ENCODE peak calls at places on chromosome 19, in six cellular contexts. One of them, this sample, is unnamed.

GRCh38 chr19:5953680-5954213 is 24.2 kb downstream of the RANBP3 start:
- ATAC-seq in A549: no peak
- ATAC-seq in K562: peak; percentile 65
- ATAC-seq in GM12878: no peak
- ATAC-seq in upper lobe of left lung: no peak
- ATAC-seq in HepG2: no peak
- ATAC-seq in this sample: no peak

GRCh38 chr19:46283771-46284170 is 13.1 kb upstream of the HIF3A start:
- ATAC-seq in A549: no peak
- ATAC-seq in K562: no peak
- ATAC-seq in GM12878: no peak
- ATAC-seq in upper lobe of left lung: no peak
- ATAC-seq in HepG2: no peak
- ATAC-seq in this sample: peak; percentile 57

GRCh38 chr19:40862785-40863184 is 12.5 kb upstream of the CYP2A6 start:
- ATAC-seq in A549: no peak
- ATAC-seq in K562: no peak
- ATAC-seq in GM12878: no peak
- ATAC-seq in upper lobe of left lung: no peak
- ATAC-seq in HepG2: no peak
- ATAC-seq in this sample: no peak

GRCh38 chr19:33460221-33460908 is 61.2 kb downstream of the PEPD start:
- ATAC-seq in A549: peak; percentile 9
- ATAC-seq in K562: no peak
- ATAC-seq in GM12878: no peak
- ATAC-seq in upper lobe of left lung: no peak
- ATAC-seq in HepG2: no peak
- ATAC-seq in this sample: no peak

GRCh38 chr19:633786-634639 is 676 bp upstream of the POLRMT start:
- ATAC-seq in A549: no peak
- ATAC-seq in K562: no peak
- ATAC-seq in GM12878: no peak
- ATAC-seq in upper lobe of left lung: peak; percentile 4
- ATAC-seq in HepG2: no peak
- ATAC-seq in this sample: peak; percentile 4

GRCh38 chr19:39949026-39949747 is 14.8 kb upstream of the FCGBP start:
- ATAC-seq in A549: no peak
- ATAC-seq in K562: no peak
- ATAC-seq in GM12878: no peak
- ATAC-seq in upper lobe of left lung: no peak
- ATAC-seq in HepG2: no peak
- ATAC-seq in this sample: no peak

GRCh38 chr19:55157064-55157908 is at the start of gene TNNI3:
- ATAC-seq in A549: no peak
- ATAC-seq in K562: no peak
- ATAC-seq in GM12878: no peak
- ATAC-seq in upper lobe of left lung: no peak
- ATAC-seq in HepG2: no peak
- ATAC-seq in this sample: no peak

GRCh38 chr19:29389495-29389894 is 136.3 kb upstream of the VSTM2B start:
- ATAC-seq in A549: no peak
- ATAC-seq in K562: no peak
- ATAC-seq in GM12878: no peak
- ATAC-seq in upper lobe of left lung: no peak
- ATAC-seq in HepG2: no peak
- ATAC-seq in this sample: no peak

GRCh38 chr19:40006273-40006691 is 9.4 kb downstream of the ZNF546 start:
- ATAC-seq in A549: no peak
- ATAC-seq in K562: peak; percentile 73
- ATAC-seq in GM12878: no peak
- ATAC-seq in upper lobe of left lung: no peak
- ATAC-seq in HepG2: no peak
- ATAC-seq in this sample: no peak

GRCh38 chr19:16160445-16160942 is 12.8 kb downstream of the CIB3 start:
- ATAC-seq in A549: no peak
- ATAC-seq in K562: no peak
- ATAC-seq in GM12878: peak; percentile 54
- ATAC-seq in upper lobe of left lung: no peak
- ATAC-seq in HepG2: no peak
- ATAC-seq in this sample: no peak

GRCh38 chr19:31883299-31883990 is 462.0 kb upstream of the ZNF507 start:
- ATAC-seq in A549: no peak
- ATAC-seq in K562: no peak
- ATAC-seq in GM12878: no peak
- ATAC-seq in upper lobe of left lung: no peak
- ATAC-seq in HepG2: no peak
- ATAC-seq in this sample: no peak

GRCh38 chr19:32692727-32693061 is 1.1 kb downstream of the NUDT19 start:
- ATAC-seq in A549: peak; percentile 13
- ATAC-seq in K562: peak; percentile 26
- ATAC-seq in GM12878: peak; percentile 16
- ATAC-seq in upper lobe of left lung: peak; percentile 14
- ATAC-seq in HepG2: no peak
- ATAC-seq in this sample: no peak

GRCh38 chr19:30173593-30174356 is 198.4 kb upstream of the ZNF536 start:
- ATAC-seq in A549: no peak
- ATAC-seq in K562: no peak
- ATAC-seq in GM12878: no peak
- ATAC-seq in upper lobe of left lung: no peak
- ATAC-seq in HepG2: no peak
- ATAC-seq in this sample: no peak

GRCh38 chr19:45515081-45515624 is 7.9 kb downstream of the VASP start:
- ATAC-seq in A549: no peak
- ATAC-seq in K562: peak; percentile 69
- ATAC-seq in GM12878: peak; percentile 69
- ATAC-seq in upper lobe of left lung: peak; percentile 83
- ATAC-seq in HepG2: peak; percentile 24
- ATAC-seq in this sample: peak; percentile 67

GRCh38 chr19:15010497-15011255 is 31.0 kb upstream of the SLC1A6 start:
- ATAC-seq in A549: no peak
- ATAC-seq in K562: no peak
- ATAC-seq in GM12878: no peak
- ATAC-seq in upper lobe of left lung: peak; percentile 12
- ATAC-seq in HepG2: no peak
- ATAC-seq in this sample: no peak

GRCh38 chr19:726993-727956 is 18.5 kb downstream of the PALM start:
- ATAC-seq in A549: peak; percentile 43
- ATAC-seq in K562: no peak
- ATAC-seq in GM12878: no peak
- ATAC-seq in upper lobe of left lung: peak; percentile 20
- ATAC-seq in HepG2: peak; percentile 48
- ATAC-seq in this sample: peak; percentile 12

GRCh38 chr19:44582581-44583265 is 30.6 kb upstream of the IGSF23 start:
- ATAC-seq in A549: peak; percentile 44
- ATAC-seq in K562: peak; percentile 84
- ATAC-seq in GM12878: no peak
- ATAC-seq in upper lobe of left lung: no peak
- ATAC-seq in HepG2: peak; percentile 67
- ATAC-seq in this sample: no peak

GRCh38 chr19:5075603-5076002 is 106.7 kb downstream of the KDM4B start:
- ATAC-seq in A549: no peak
- ATAC-seq in K562: no peak
- ATAC-seq in GM12878: no peak
- ATAC-seq in upper lobe of left lung: no peak
- ATAC-seq in HepG2: no peak
- ATAC-seq in this sample: no peak

GRCh38 chr19:44722131-44723121 is 23.5 kb downstream of the CEACAM16 start:
- ATAC-seq in A549: no peak
- ATAC-seq in K562: no peak
- ATAC-seq in GM12878: peak; percentile 52
- ATAC-seq in upper lobe of left lung: no peak
- ATAC-seq in HepG2: no peak
- ATAC-seq in this sample: no peak

GRCh38 chr19:42149447-42150202 is 17.4 kb upstream of the POU2F2 start:
- ATAC-seq in A549: peak; percentile 10
- ATAC-seq in K562: no peak
- ATAC-seq in GM12878: peak; percentile 48
- ATAC-seq in upper lobe of left lung: no peak
- ATAC-seq in HepG2: no peak
- ATAC-seq in this sample: no peak

GRCh38 chr19:28534740-28535351 is 678.1 kb downstream of the UQCRFS1 start:
- ATAC-seq in A549: no peak
- ATAC-seq in K562: peak; percentile 31
- ATAC-seq in GM12878: no peak
- ATAC-seq in upper lobe of left lung: no peak
- ATAC-seq in HepG2: no peak
- ATAC-seq in this sample: no peak

GRCh38 chr19:45117167-45117594 is 24.2 kb downstream of the PPP1R37 start:
- ATAC-seq in A549: no peak
- ATAC-seq in K562: peak; percentile 76
- ATAC-seq in GM12878: peak; percentile 74
- ATAC-seq in upper lobe of left lung: no peak
- ATAC-seq in HepG2: no peak
- ATAC-seq in this sample: no peak

GRCh38 chr19:51572908-51573307 is 1.8 kb downstream of the ZNF175 start:
- ATAC-seq in A549: no peak
- ATAC-seq in K562: no peak
- ATAC-seq in GM12878: no peak
- ATAC-seq in upper lobe of left lung: no peak
- ATAC-seq in HepG2: no peak
- ATAC-seq in this sample: no peak

GRCh38 chr19:15248648-15249559 is 16.7 kb upstream of the EPHX3 start:
- ATAC-seq in A549: peak; percentile 76
- ATAC-seq in K562: no peak
- ATAC-seq in GM12878: no peak
- ATAC-seq in upper lobe of left lung: peak; percentile 57
- ATAC-seq in HepG2: peak; percentile 16
- ATAC-seq in this sample: peak; percentile 71

GRCh38 chr19:4441994-4442845 is 15.4 kb downstream of the UBXN6 start:
- ATAC-seq in A549: no peak
- ATAC-seq in K562: peak; percentile 12
- ATAC-seq in GM12878: peak; percentile 32
- ATAC-seq in upper lobe of left lung: no peak
- ATAC-seq in HepG2: no peak
- ATAC-seq in this sample: peak; percentile 9

GRCh38 chr19:52981329-52981728 is 18.6 kb upstream of the ZNF816 start:
- ATAC-seq in A549: no peak
- ATAC-seq in K562: no peak
- ATAC-seq in GM12878: no peak
- ATAC-seq in upper lobe of left lung: no peak
- ATAC-seq in HepG2: no peak
- ATAC-seq in this sample: no peak

GRCh38 chr19:17554968-17555479 is 425 bp upstream of the COLGALT1 start:
- ATAC-seq in A549: no peak
- ATAC-seq in K562: peak; percentile 20
- ATAC-seq in GM12878: peak; percentile 30
- ATAC-seq in upper lobe of left lung: no peak
- ATAC-seq in HepG2: no peak
- ATAC-seq in this sample: no peak

GRCh38 chr19:16144216-16144581 is 714 bp downstream of the HSH2D start:
- ATAC-seq in A549: no peak
- ATAC-seq in K562: peak; percentile 24
- ATAC-seq in GM12878: peak; percentile 8
- ATAC-seq in upper lobe of left lung: no peak
- ATAC-seq in HepG2: no peak
- ATAC-seq in this sample: no peak

GRCh38 chr19:13033244-13033643 is 38.0 kb downstream of the NFIX start:
- ATAC-seq in A549: no peak
- ATAC-seq in K562: no peak
- ATAC-seq in GM12878: no peak
- ATAC-seq in upper lobe of left lung: no peak
- ATAC-seq in HepG2: no peak
- ATAC-seq in this sample: no peak

DNA sequence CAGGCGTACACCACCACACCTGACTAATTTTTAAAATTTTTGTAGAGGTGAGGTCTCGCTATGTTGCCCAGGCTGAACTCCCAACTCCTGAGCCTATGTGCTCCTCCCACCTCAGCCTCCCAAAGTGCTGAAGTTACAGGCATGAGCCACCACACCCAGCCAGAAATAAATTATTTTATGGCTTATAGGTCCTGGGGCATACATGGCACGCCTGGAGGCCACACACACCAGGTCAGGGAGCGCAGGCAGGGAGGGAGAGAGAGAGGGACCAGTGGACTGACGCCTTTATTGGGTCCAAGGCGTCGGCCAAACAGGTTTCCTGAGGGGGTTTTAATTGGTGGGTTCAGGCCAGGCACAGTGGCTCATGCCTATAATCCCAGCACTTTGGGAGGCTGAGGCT is 6.8 kb downstream of the SPIB start:
- ATAC-seq in A549: no peak
- ATAC-seq in K562: no peak
- ATAC-seq in GM12878: no peak
- ATAC-seq in upper lobe of left lung: no peak
- ATAC-seq in HepG2: no peak
- ATAC-seq in this sample: no peak
- H3K27ac ChIP-seq in A549: no peak overlapping the region
- H3K27ac ChIP-seq in K562: no peak overlapping the region
- H3K27ac ChIP-seq in GM12878: no peak overlapping the region
- H3K27ac ChIP-seq in upper lobe of left lung: no peak overlapping the region
- H3K27ac ChIP-seq in HepG2: no peak overlapping the region
- H3K27ac ChIP-seq in this sample: no peak overlapping the region

DNA sequence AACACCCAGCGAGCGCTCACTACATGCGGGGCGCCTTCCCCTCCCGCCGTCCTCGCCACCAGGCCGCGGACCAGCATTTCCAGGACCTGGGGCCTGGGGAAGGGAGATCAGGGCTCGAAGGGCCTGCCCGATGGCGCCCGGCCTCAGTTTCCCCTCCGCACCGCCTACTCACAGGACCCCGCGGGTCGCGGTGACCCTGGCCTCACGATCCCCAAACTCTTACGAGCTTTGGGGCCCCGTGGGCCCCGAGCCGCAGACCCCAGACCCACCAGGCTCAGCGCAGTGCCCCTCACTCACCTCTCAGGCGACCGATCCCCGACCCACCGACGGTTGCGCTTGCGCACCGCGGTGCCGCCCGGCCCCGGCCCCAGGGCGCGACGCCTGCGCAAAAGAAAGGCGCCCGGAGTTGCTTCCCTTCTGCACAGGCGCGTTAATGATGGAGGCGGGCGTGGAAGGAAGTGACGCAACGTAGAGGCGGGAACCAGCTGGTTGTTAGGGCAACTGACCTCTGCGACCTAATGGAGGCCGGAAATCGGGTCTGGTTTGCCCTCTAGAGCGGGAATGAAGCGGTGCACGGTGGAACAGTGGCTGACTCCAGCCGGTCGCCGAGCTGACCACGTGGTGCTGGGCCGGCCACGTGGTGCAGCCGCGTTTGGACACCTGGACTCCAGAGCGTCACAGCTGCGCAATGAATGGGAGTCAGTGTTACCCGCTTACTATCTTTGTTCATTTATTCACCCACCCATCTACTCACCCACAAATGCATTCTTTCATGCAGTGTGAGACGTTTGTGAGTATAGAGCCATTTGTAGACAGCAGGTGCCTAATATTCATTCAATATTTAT is at the start of gene SGTA:
- ATAC-seq in A549: peak; percentile 86
- ATAC-seq in K562: peak; percentile 87
- ATAC-seq in GM12878: peak; percentile 86
- ATAC-seq in upper lobe of left lung: peak; percentile 93
- ATAC-seq in HepG2: peak; percentile 84
- ATAC-seq in this sample: peak; percentile 92
- TF ChIP-seq EP300 in A549: no peak
- TF ChIP-seq EP300 in K562: peak; percentile 45
- TF ChIP-seq EP300 in GM12878: peak; percentile 50
- TF ChIP-seq EP300 in upper lobe of left lung: no peak
- TF ChIP-seq EP300 in HepG2: peak; percentile 13
- TF ChIP-seq EP300 in this sample: no peak

GRCh38 chr19:37317403-37318209 is 53.3 kb upstream of the ZNF527 start:
- ATAC-seq in A549: peak; percentile 100
- ATAC-seq in K562: no peak
- ATAC-seq in GM12878: peak; percentile 99
- ATAC-seq in upper lobe of left lung: peak; percentile 98
- ATAC-seq in HepG2: peak; percentile 98
- ATAC-seq in this sample: peak; percentile 99
- TF ChIP-seq CTCF in A549: peak; percentile 41
- TF ChIP-seq CTCF in K562: no peak
- TF ChIP-seq CTCF in GM12878: peak; percentile 51
- TF ChIP-seq CTCF in upper lobe of left lung: peak; percentile 48
- TF ChIP-seq CTCF in HepG2: peak; percentile 83
- TF ChIP-seq CTCF in this sample: peak; percentile 37

GRCh38 chr19:48962849-48963165 is 2.3 kb upstream of the FTL start:
- ATAC-seq in A549: peak; percentile 1
- ATAC-seq in K562: no peak
- ATAC-seq in GM12878: no peak
- ATAC-seq in upper lobe of left lung: no peak
- ATAC-seq in HepG2: peak; percentile 0
- ATAC-seq in this sample: no peak
- H3K27ac ChIP-seq in A549: peak overlapping the region; percentile 92
- H3K27ac ChIP-seq in K562: peak overlapping the region; percentile 99
- H3K27ac ChIP-seq in GM12878: peak overlapping the region; percentile 95
- H3K27ac ChIP-seq in upper lobe of left lung: peak overlapping the region; percentile 88
- H3K27ac ChIP-seq in HepG2: peak overlapping the region; percentile 100
- H3K27ac ChIP-seq in this sample: peak overlapping the region; percentile 93